ENCODE peak calls at places on chromosomes 4 and X, in six cellular contexts. S, U, Q, H, E and B are unnamed samples.

GRCh38 chrX:8565729-8566128 is 101.1 kb downstream of the VCX3B start:
- DNase-seq in H (no peak), U (no peak), E (no peak), Q (no peak), S (no peak), B (no peak)

GRCh38 chr4:89108068-89108467 is 3.3 kb upstream of the TIGD2 start:
- DNase-seq in U (no peak), S (no peak), Q (no peak), E (no peak), H (no peak), B (no peak)

GRCh38 chr4:173243917-173244658 is 75.5 kb downstream of the GALNT7 start:
- DNase-seq in U (no peak), S (no peak), E (no peak), Q (no peak), H (no peak), B (no peak)

GRCh38 chr4:42282081-42282901 is 115.0 kb upstream of the SHISA3 start:
- DNase-seq in S (peak; percentile 81), Q (peak; percentile 33), H (peak; percentile 69), U (peak; percentile 61), E (peak; percentile 65), B (peak; percentile 15)

GRCh38 chrX:41808042-41808441 is 84.1 kb downstream of the GPR82 start:
- DNase-seq in S (no peak), E (no peak), Q (no peak), H (no peak), U (no peak), B (no peak)

GRCh38 chrX:2583194-2584162 is 82.7 kb upstream of the DHRSX start:
- DNase-seq in Q (no peak), H (no peak), E (no peak), U (no peak), S (no peak), B (no peak)

GRCh38 chr4:821181-821591 is 4.7 kb downstream of the CPLX1 start:
- DNase-seq in Q (no peak), S (no peak), H (no peak), E (no peak), U (no peak), B (no peak)

GRCh38 chrX:12814434-12814833 is 23.2 kb downstream of the PRPS2 start:
- DNase-seq in U (peak; percentile 43), Q (peak; percentile 59), S (peak; percentile 43), H (peak; percentile 47), E (peak; percentile 29), B (peak; percentile 56)

GRCh38 chrX:97524997-97525396 is 641.3 kb downstream of the RPA4 start:
- DNase-seq in Q (no peak), S (no peak), U (no peak), E (no peak), H (no peak), B (no peak)

GRCh38 chrX:44785652-44786051 is 58.2 kb upstream of the DUSP21 start:
- DNase-seq in H (no peak), Q (no peak), E (no peak), S (no peak), U (no peak), B (no peak)

GRCh38 chr4:96543346-96543745 is 703.5 kb downstream of the PDHA2 start:
- DNase-seq in Q (no peak), S (no peak), U (no peak), E (no peak), H (no peak), B (no peak)

GRCh38 chr4:95363966-95364365 is 184.8 kb downstream of the UNC5C start:
- DNase-seq in E (no peak), H (no peak), S (no peak), U (no peak), Q (no peak), B (no peak)

GRCh38 chr4:99816611-99817309 is at the start of gene DAPP1:
- DNase-seq in S (no peak), E (no peak), U (no peak), Q (peak; percentile 94), H (no peak), B (peak; percentile 92)

GRCh38 chr4:117324851-117325491 is 239.6 kb upstream of the TRAM1L1 start:
- DNase-seq in Q (no peak), H (no peak), E (no peak), S (no peak), U (no peak), B (no peak)

GRCh38 chr4:78734451-78735003 is 41.6 kb upstream of the BMP2K start:
- DNase-seq in H (no peak), S (no peak), Q (no peak), E (no peak), U (no peak), B (no peak)

GRCh38 chr4:106671711-106672110 is 303.1 kb upstream of the GIMD1 start:
- DNase-seq in H (no peak), Q (no peak), U (no peak), S (no peak), E (no peak), B (no peak)

DNA sequence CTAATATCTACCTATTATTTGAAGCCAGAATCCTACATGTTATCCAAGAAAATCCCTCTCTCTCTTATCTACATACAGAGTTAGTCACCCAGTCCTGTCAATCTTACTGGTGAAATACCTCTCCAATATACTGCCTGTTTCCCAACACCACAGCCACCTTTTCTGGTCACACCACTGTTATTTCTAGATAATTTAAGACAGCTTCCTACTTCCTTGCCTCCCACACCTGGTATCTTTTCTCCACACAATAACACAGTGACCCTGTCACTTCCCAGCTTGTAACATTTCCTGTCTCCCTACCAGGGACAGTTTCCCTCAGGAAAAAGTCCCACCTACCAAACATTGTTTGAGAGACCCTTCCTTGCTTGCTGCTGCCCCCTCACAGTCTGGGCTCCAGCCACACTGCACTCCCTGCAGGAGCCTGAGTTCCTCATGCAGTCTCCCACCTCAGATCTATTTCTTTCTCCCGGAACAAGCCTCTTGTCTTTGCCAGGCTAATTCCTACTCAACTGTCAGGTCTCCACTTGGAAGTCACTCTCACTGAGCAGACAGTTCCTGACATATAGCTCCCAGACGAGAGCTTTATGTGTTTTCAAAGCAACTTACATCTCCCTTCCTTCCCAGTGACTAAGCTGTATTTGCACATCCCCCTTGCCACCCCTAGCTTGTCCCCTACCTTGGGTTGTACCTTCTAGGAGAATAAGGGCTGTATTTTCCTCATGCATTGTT is 73.6 kb upstream of the QRFPR start:
- DNase-seq in H (no peak), U (no peak), E (no peak), Q (no peak), S (no peak), B (no peak)
- TF ChIP-seq GABPA in H (no peak), U (no peak), E (no peak), Q (no peak), S (no peak), B (no peak)

GRCh38 chr4:47856713-47857112 is 18.8 kb upstream of the CORIN start:
- DNase-seq in H (no peak), Q (no peak), S (no peak), E (no peak), U (no peak), B (no peak)

GRCh38 chr4:47849466-47849865 is 11.6 kb upstream of the CORIN start:
- DNase-seq in U (no peak), Q (no peak), E (no peak), H (no peak), S (no peak), B (no peak)

GRCh38 chr4:47858012-47858411 is 20.1 kb upstream of the CORIN start:
- DNase-seq in E (no peak), H (no peak), S (no peak), Q (no peak), U (no peak), B (no peak)

GRCh38 chr4:47855350-47855749 is 17.5 kb upstream of the CORIN start:
- DNase-seq in S (no peak), Q (no peak), E (no peak), U (no peak), H (no peak), B (no peak)

GRCh38 chr4:47852121-47852520 is 14.3 kb upstream of the CORIN start:
- DNase-seq in H (no peak), U (no peak), Q (no peak), S (no peak), E (no peak), B (no peak)
- TF ChIP-seq POLR2AphosphoS5 in H (no peak), U (no peak), Q (no peak), S (no peak), E (no peak), B (no peak)

DNA sequence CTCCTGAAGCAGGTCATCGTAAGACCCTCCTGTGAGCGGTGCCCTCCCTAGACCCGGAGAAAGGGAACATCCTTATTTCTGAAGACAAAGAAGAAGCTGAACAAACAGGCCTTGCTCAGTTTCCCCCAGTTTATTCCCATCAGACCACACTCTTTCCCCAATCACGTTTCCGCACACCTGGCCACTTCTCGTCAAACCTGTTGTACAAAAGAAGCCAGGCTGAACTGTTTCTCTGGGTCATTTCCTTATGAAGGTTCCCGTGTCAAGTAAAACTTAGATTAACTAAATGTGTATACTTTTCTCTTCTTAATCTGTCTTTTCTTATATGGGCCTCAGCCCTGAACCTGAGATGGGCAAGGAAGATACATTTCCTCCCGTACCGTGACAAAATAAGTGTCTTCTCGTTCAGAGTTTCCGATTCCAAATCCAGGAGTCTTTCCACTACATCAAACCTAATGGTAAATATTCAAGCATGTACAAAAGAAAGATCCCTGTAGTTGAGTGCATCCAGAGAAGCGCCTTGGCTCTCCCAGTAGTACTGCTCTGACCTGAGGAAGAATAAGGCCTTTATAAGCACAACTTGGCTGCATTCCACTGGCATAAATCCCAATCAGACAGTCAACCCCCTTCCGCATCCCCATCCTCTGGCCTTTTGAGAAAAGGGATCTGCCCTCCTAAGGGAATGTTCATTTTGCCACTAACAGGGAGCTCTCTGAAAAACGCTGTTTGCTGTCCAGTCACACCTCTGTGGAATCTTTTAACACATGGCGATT is 111.7 kb upstream of the ENPP6 start:
- DNase-seq in S (no peak), Q (no peak), E (no peak), H (no peak), U (no peak), B (no peak)
- TF ChIP-seq GABPA in S (no peak), Q (no peak), E (no peak), H (no peak), U (no peak), B (no peak)

GRCh38 chr4:186020793-186021407 is 48.1 kb upstream of the TLR3 start:
- DNase-seq in H (no peak), Q (no peak), U (no peak), S (no peak), E (no peak), B (no peak)

GRCh38 chr4:186021461-186022167 is 47.3 kb upstream of the TLR3 start:
- DNase-seq in H (peak; percentile 7), Q (no peak), U (peak; percentile 77), S (peak; percentile 82), E (peak; percentile 30), B (no peak)

GRCh38 chr4:186027405-186027804 is 41.6 kb upstream of the TLR3 start:
- DNase-seq in H (no peak), U (no peak), S (no peak), E (no peak), Q (no peak), B (no peak)

GRCh38 chr4:186023975-186024374 is 45.0 kb upstream of the TLR3 start:
- DNase-seq in E (no peak), U (no peak), S (no peak), H (no peak), Q (no peak), B (no peak)

DNA sequence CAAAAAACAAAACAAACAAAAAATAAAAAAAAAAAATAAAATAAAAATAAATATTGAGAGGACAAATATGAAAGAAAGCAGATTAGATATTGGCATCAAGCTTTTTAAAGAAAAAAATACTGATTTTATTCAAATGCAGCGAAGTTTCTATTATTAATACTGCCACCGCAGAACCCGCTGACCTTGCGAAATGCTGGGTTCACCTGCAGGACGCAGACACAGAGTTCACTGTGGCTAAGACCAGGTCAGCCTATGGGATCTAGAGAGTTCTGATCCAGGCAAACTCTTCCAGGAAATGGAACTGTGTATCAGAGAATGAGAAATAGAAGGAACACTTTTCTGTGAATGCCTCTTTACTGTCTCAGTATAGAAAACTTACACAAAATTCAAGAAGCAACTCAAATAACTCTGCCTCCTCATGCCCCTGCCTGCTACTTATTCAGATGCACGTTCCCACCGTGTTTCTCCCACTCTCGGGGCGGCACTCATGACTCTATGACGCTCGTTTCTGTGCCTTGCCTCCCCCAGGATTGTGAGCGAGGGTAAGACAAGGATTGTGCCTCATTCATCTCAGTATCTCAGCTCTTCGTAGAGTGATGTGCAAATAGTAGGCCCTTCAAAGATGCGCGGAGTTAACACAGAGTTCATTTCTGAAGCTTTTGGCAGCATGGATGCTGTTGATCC is 44.2 kb upstream of the TLR3 start:
- DNase-seq in E (no peak), S (no peak), U (no peak), H (no peak), Q (no peak), B (no peak)
- TF ChIP-seq POLR2AphosphoS5 in E (no peak), S (no peak), U (no peak), H (no peak), Q (no peak), B (no peak)